ENCODE peak calls at places on chromosomes 11 and 22, in six cellular contexts. A is tibial nerve, F is occipital lobe, E is T follicular helper cell, Y is NCI-H1092, V is left cardiac atrium. I is an unnamed sample.

GRCh38 chr11:125304111-125304639 is 139.6 kb downstream of the PKNOX2 start:
- DNase-seq in A (no peak), F (no peak), E (no peak), Y (no peak), V (no peak), I (no peak)

GRCh38 chr11:20293531-20293930 is 70.0 kb upstream of the HTATIP2 start:
- DNase-seq in A (no peak), F (no peak), E (no peak), Y (no peak), V (no peak), I (no peak)

GRCh38 chr11:69298778-69299461 is 5.0 kb downstream of the MYEOV start:
- DNase-seq in A (no peak), F (no peak), E (no peak), Y (no peak), V (no peak), I (no peak)

GRCh38 chr11:40170076-40170475 is 1289.4 kb downstream of the LRRC4C start:
- DNase-seq in A (no peak), F (no peak), E (no peak), Y (no peak), V (no peak), I (no peak)

GRCh38 chr11:69320326-69320725 is 26.4 kb downstream of the MYEOV start:
- DNase-seq in A (no peak), F (no peak), E (no peak), Y (no peak), V (no peak), I (no peak)

GRCh38 chr22:22692707-22693530 is 48.5 kb downstream of the GGTLC2 start:
- DNase-seq in A (no peak), F (no peak), E (peak; percentile 62), Y (peak; percentile 5), V (no peak), I (peak; percentile 68)

GRCh38 chr11:114036156-114036811 is 23.2 kb upstream of the ZBTB16 start:
- DNase-seq in A (peak; percentile 68), F (peak; percentile 47), E (peak; percentile 14), Y (peak; percentile 52), V (peak; percentile 90), I (peak; percentile 20)

GRCh38 chr11:44255406-44256071 is 54.4 kb downstream of the ALX4 start:
- DNase-seq in A (no peak), F (no peak), E (no peak), Y (no peak), V (no peak), I (no peak)

GRCh38 chr22:37498289-37498909 is 12.2 kb upstream of the MFNG start:
- DNase-seq in A (no peak), F (no peak), E (peak; percentile 61), Y (no peak), V (no peak), I (peak; percentile 61)

GRCh38 chr22:17137226-17137625 is 16.1 kb upstream of the TMEM121B start:
- DNase-seq in A (no peak), F (no peak), E (no peak), Y (no peak), V (peak; percentile 3), I (no peak)

GRCh38 chr11:69948256-69949141 is 129.3 kb upstream of the FGF3 start:
- DNase-seq in A (no peak), F (no peak), E (no peak), Y (no peak), V (peak; percentile 34), I (no peak)

GRCh38 chr11:22342599-22343138 is 4.5 kb downstream of the SLC17A6 start:
- DNase-seq in A (no peak), F (no peak), E (no peak), Y (no peak), V (no peak), I (no peak)

GRCh38 chr11:111737877-111738205 is 28.3 kb downstream of the PPP2R1B start:
- DNase-seq in A (no peak), F (peak; percentile 56), E (no peak), Y (no peak), V (no peak), I (no peak)

GRCh38 chr11:3178349-3178748 is 13.2 kb upstream of the OSBPL5 start:
- DNase-seq in A (no peak), F (no peak), E (no peak), Y (no peak), V (no peak), I (no peak)

GRCh38 chr22:37165066-37165465 is 15.3 kb upstream of the IL2RB start:
- DNase-seq in A (no peak), F (no peak), E (no peak), Y (no peak), V (peak; percentile 1), I (no peak)

GRCh38 chr11:76830639-76831312 is 29.9 kb upstream of the ACER3 start:
- DNase-seq in A (no peak), F (no peak), E (no peak), Y (no peak), V (no peak), I (no peak)

GRCh38 chr11:62508336-62509058 is 38.1 kb downstream of the AHNAK start:
- DNase-seq in A (peak; percentile 73), F (peak; percentile 73), E (no peak), Y (no peak), V (peak; percentile 79), I (no peak)

GRCh38 chr11:15222777-15223176 is 108.1 kb downstream of the INSC start:
- DNase-seq in A (no peak), F (no peak), E (no peak), Y (no peak), V (no peak), I (no peak)

I was measured in effector CD4-positive, alpha-beta T cell.